ENCODE peak calls at places on chromosomes 13 and 19, in seven cellular contexts. One of them, this sample, is unnamed.

GRCh38 chr13:39047560-39047959 is 9.3 kb downstream of the NHLRC3 start:
- DNase-seq in COR-L47: peak; percentile 12
- DNase-seq in GM13977: no peak
- DNase-seq in nucleus accumbens: no peak
- DNase-seq in CD4-positive, alpha-beta T cell: no peak
- DNase-seq in HEK293T: peak; percentile 23
- DNase-seq in NCI-H774: no peak
- DNase-seq in this sample: no peak

GRCh38 chr13:101730420-101731000 is 278.0 kb downstream of the ITGBL1 start:
- DNase-seq in COR-L47: no peak
- DNase-seq in GM13977: no peak
- DNase-seq in nucleus accumbens: no peak
- DNase-seq in CD4-positive, alpha-beta T cell: no peak
- DNase-seq in HEK293T: no peak
- DNase-seq in NCI-H774: peak; percentile 12
- DNase-seq in this sample: no peak

GRCh38 chr13:36530050-36530789 is 97.9 kb downstream of the CCNA1 start:
- DNase-seq in COR-L47: no peak
- DNase-seq in GM13977: no peak
- DNase-seq in nucleus accumbens: no peak
- DNase-seq in CD4-positive, alpha-beta T cell: no peak
- DNase-seq in HEK293T: no peak
- DNase-seq in NCI-H774: no peak
- DNase-seq in this sample: no peak

GRCh38 chr13:47397739-47398138 is 500.9 kb upstream of the HTR2A start:
- DNase-seq in COR-L47: no peak
- DNase-seq in GM13977: no peak
- DNase-seq in nucleus accumbens: no peak
- DNase-seq in CD4-positive, alpha-beta T cell: no peak
- DNase-seq in HEK293T: no peak
- DNase-seq in NCI-H774: no peak
- DNase-seq in this sample: no peak

GRCh38 chr13:32267836-32268439 is 47.2 kb downstream of the ZAR1L start:
- DNase-seq in COR-L47: peak; percentile 21
- DNase-seq in GM13977: peak; percentile 59
- DNase-seq in nucleus accumbens: no peak
- DNase-seq in CD4-positive, alpha-beta T cell: peak; percentile 38
- DNase-seq in HEK293T: no peak
- DNase-seq in NCI-H774: no peak
- DNase-seq in this sample: no peak

GRCh38 chr13:101429733-101430132 is 13.4 kb upstream of the NALCN start:
- DNase-seq in COR-L47: no peak
- DNase-seq in GM13977: no peak
- DNase-seq in nucleus accumbens: no peak
- DNase-seq in CD4-positive, alpha-beta T cell: no peak
- DNase-seq in HEK293T: no peak
- DNase-seq in NCI-H774: no peak
- DNase-seq in this sample: no peak

GRCh38 chr13:38340624-38341023 is 9.0 kb upstream of the UFM1 start:
- DNase-seq in COR-L47: no peak
- DNase-seq in GM13977: no peak
- DNase-seq in nucleus accumbens: no peak
- DNase-seq in CD4-positive, alpha-beta T cell: no peak
- DNase-seq in HEK293T: no peak
- DNase-seq in NCI-H774: no peak
- DNase-seq in this sample: no peak

GRCh38 chr13:97231118-97231831 is 9.1 kb downstream of the MBNL2 start:
- DNase-seq in COR-L47: no peak
- DNase-seq in GM13977: no peak
- DNase-seq in nucleus accumbens: no peak
- DNase-seq in CD4-positive, alpha-beta T cell: no peak
- DNase-seq in HEK293T: no peak
- DNase-seq in NCI-H774: no peak
- DNase-seq in this sample: no peak

GRCh38 chr19:43561144-43561970 is 14.0 kb downstream of the XRCC1 start:
- DNase-seq in COR-L47: no peak
- DNase-seq in GM13977: no peak
- DNase-seq in nucleus accumbens: no peak
- DNase-seq in CD4-positive, alpha-beta T cell: no peak
- DNase-seq in HEK293T: no peak
- DNase-seq in NCI-H774: no peak
- DNase-seq in this sample: no peak

GRCh38 chr13:25687622-25688225 is 315.9 kb downstream of the ATP8A2 start:
- DNase-seq in COR-L47: peak; percentile 62
- DNase-seq in GM13977: no peak
- DNase-seq in nucleus accumbens: no peak
- DNase-seq in CD4-positive, alpha-beta T cell: no peak
- DNase-seq in HEK293T: no peak
- DNase-seq in NCI-H774: peak; percentile 24
- DNase-seq in this sample: no peak

GRCh38 chr19:43367822-43368221 is 14.3 kb downstream of the CD177 start:
- DNase-seq in COR-L47: no peak
- DNase-seq in GM13977: no peak
- DNase-seq in nucleus accumbens: no peak
- DNase-seq in CD4-positive, alpha-beta T cell: no peak
- DNase-seq in HEK293T: no peak
- DNase-seq in NCI-H774: no peak
- DNase-seq in this sample: no peak

GRCh38 chr19:14544977-14545715 is 15.8 kb downstream of the TECR start:
- DNase-seq in COR-L47: peak; percentile 98
- DNase-seq in GM13977: no peak
- DNase-seq in nucleus accumbens: peak; percentile 94
- DNase-seq in CD4-positive, alpha-beta T cell: no peak
- DNase-seq in HEK293T: no peak
- DNase-seq in NCI-H774: peak; percentile 73
- DNase-seq in this sample: peak; percentile 84

GRCh38 chr19:46351241-46352041 is 4.6 kb downstream of the PPP5C start:
- DNase-seq in COR-L47: no peak
- DNase-seq in GM13977: peak; percentile 35
- DNase-seq in nucleus accumbens: peak; percentile 7
- DNase-seq in CD4-positive, alpha-beta T cell: peak; percentile 17
- DNase-seq in HEK293T: no peak
- DNase-seq in NCI-H774: no peak
- DNase-seq in this sample: no peak

GRCh38 chr19:10662384-10663251 is 8.5 kb downstream of the ILF3 start:
- DNase-seq in COR-L47: no peak
- DNase-seq in GM13977: no peak
- DNase-seq in nucleus accumbens: no peak
- DNase-seq in CD4-positive, alpha-beta T cell: no peak
- DNase-seq in HEK293T: no peak
- DNase-seq in NCI-H774: no peak
- DNase-seq in this sample: no peak

GRCh38 chr13:99289674-99290337 is 17.4 kb downstream of the GPR183 start:
- DNase-seq in COR-L47: no peak
- DNase-seq in GM13977: no peak
- DNase-seq in nucleus accumbens: no peak
- DNase-seq in CD4-positive, alpha-beta T cell: no peak
- DNase-seq in HEK293T: no peak
- DNase-seq in NCI-H774: no peak
- DNase-seq in this sample: no peak

GRCh38 chr19:49530708-49531107 is 2.9 kb downstream of the RCN3 start:
- DNase-seq in COR-L47: no peak
- DNase-seq in GM13977: no peak
- DNase-seq in nucleus accumbens: no peak
- DNase-seq in CD4-positive, alpha-beta T cell: no peak
- DNase-seq in HEK293T: no peak
- DNase-seq in NCI-H774: no peak
- DNase-seq in this sample: no peak

GRCh38 chr19:12788682-12789097 is 2.6 kb upstream of the JUNB start:
- DNase-seq in COR-L47: peak; percentile 70
- DNase-seq in GM13977: peak; percentile 89
- DNase-seq in nucleus accumbens: peak; percentile 59
- DNase-seq in CD4-positive, alpha-beta T cell: no peak
- DNase-seq in HEK293T: no peak
- DNase-seq in NCI-H774: peak; percentile 48
- DNase-seq in this sample: peak; percentile 92

GRCh38 chr13:41019027-41019487 is at the start of gene ELF1:
- DNase-seq in COR-L47: peak; percentile 74
- DNase-seq in GM13977: peak; percentile 54
- DNase-seq in nucleus accumbens: no peak
- DNase-seq in CD4-positive, alpha-beta T cell: peak; percentile 40
- DNase-seq in HEK293T: peak; percentile 53
- DNase-seq in NCI-H774: peak; percentile 37
- DNase-seq in this sample: no peak

GRCh38 chr13:28611021-28611420 is 47.9 kb upstream of the POMP start:
- DNase-seq in COR-L47: no peak
- DNase-seq in GM13977: no peak
- DNase-seq in nucleus accumbens: no peak
- DNase-seq in CD4-positive, alpha-beta T cell: no peak
- DNase-seq in HEK293T: no peak
- DNase-seq in NCI-H774: no peak
- DNase-seq in this sample: no peak

GRCh38 chr13:27406178-27406939 is 18.1 kb upstream of the GTF3A start:
- DNase-seq in COR-L47: peak; percentile 87
- DNase-seq in GM13977: peak; percentile 63
- DNase-seq in nucleus accumbens: no peak
- DNase-seq in CD4-positive, alpha-beta T cell: peak; percentile 7
- DNase-seq in HEK293T: peak; percentile 61
- DNase-seq in NCI-H774: peak; percentile 3
- DNase-seq in this sample: no peak

GRCh38 chr19:1241417-1242095 is at the start of gene ATP5F1D:
- DNase-seq in COR-L47: peak; percentile 93
- DNase-seq in GM13977: peak; percentile 99
- DNase-seq in nucleus accumbens: peak; percentile 93
- DNase-seq in CD4-positive, alpha-beta T cell: peak; percentile 95
- DNase-seq in HEK293T: peak; percentile 89
- DNase-seq in NCI-H774: peak; percentile 92
- DNase-seq in this sample: peak; percentile 97

GRCh38 chr19:50669319-50670101 is 20.3 kb downstream of the C19orf81 start:
- DNase-seq in COR-L47: no peak
- DNase-seq in GM13977: peak; percentile 74
- DNase-seq in nucleus accumbens: peak; percentile 20
- DNase-seq in CD4-positive, alpha-beta T cell: no peak
- DNase-seq in HEK293T: peak; percentile 60
- DNase-seq in NCI-H774: no peak
- DNase-seq in this sample: no peak

GRCh38 chr13:28820099-28821051 is at the start of gene MTUS2:
- DNase-seq in COR-L47: no peak
- DNase-seq in GM13977: no peak
- DNase-seq in nucleus accumbens: no peak
- DNase-seq in CD4-positive, alpha-beta T cell: no peak
- DNase-seq in HEK293T: peak; percentile 11
- DNase-seq in NCI-H774: no peak
- DNase-seq in this sample: no peak

GRCh38 chr19:57559008-57559403 is 657 bp downstream of the ZNF550 start:
- DNase-seq in COR-L47: peak; percentile 4
- DNase-seq in GM13977: peak; percentile 38
- DNase-seq in nucleus accumbens: no peak
- DNase-seq in CD4-positive, alpha-beta T cell: no peak
- DNase-seq in HEK293T: peak; percentile 17
- DNase-seq in NCI-H774: peak; percentile 3
- DNase-seq in this sample: no peak

GRCh38 chr19:18514800-18515682 is 6.8 kb downstream of the ELL start:
- DNase-seq in COR-L47: no peak
- DNase-seq in GM13977: no peak
- DNase-seq in nucleus accumbens: peak; percentile 34
- DNase-seq in CD4-positive, alpha-beta T cell: no peak
- DNase-seq in HEK293T: no peak
- DNase-seq in NCI-H774: peak; percentile 29
- DNase-seq in this sample: peak; percentile 87

GRCh38 chr13:25478186-25478585 is 106.4 kb downstream of the ATP8A2 start:
- DNase-seq in COR-L47: no peak
- DNase-seq in GM13977: no peak
- DNase-seq in nucleus accumbens: no peak
- DNase-seq in CD4-positive, alpha-beta T cell: no peak
- DNase-seq in HEK293T: no peak
- DNase-seq in NCI-H774: no peak
- DNase-seq in this sample: no peak

GRCh38 chr13:29754486-29754806 is 96.0 kb downstream of the UBL3 start:
- DNase-seq in COR-L47: no peak
- DNase-seq in GM13977: no peak
- DNase-seq in nucleus accumbens: peak; percentile 10
- DNase-seq in CD4-positive, alpha-beta T cell: no peak
- DNase-seq in HEK293T: no peak
- DNase-seq in NCI-H774: no peak
- DNase-seq in this sample: no peak

GRCh38 chr13:109998808-109999528 is 212.6 kb upstream of the IRS2 start:
- DNase-seq in COR-L47: no peak
- DNase-seq in GM13977: no peak
- DNase-seq in nucleus accumbens: no peak
- DNase-seq in CD4-positive, alpha-beta T cell: no peak
- DNase-seq in HEK293T: no peak
- DNase-seq in NCI-H774: no peak
- DNase-seq in this sample: no peak

GRCh38 chr19:17473041-17473440 is 2.7 kb downstream of the SLC27A1 start:
- DNase-seq in COR-L47: no peak
- DNase-seq in GM13977: no peak
- DNase-seq in nucleus accumbens: no peak
- DNase-seq in CD4-positive, alpha-beta T cell: no peak
- DNase-seq in HEK293T: no peak
- DNase-seq in NCI-H774: no peak
- DNase-seq in this sample: no peak